ENCODE peak calls at places on chromosomes 3 and 15, in eight cellular contexts. A is A549, P is heart left ventricle, N is body of pancreas, H is ovary, Z is suprapubic skin, M is transverse colon, J is esophagus squamous epithelium. U is an unnamed sample.

GRCh38 chr3:107441617-107442016 is 64.4 kb downstream of the CCDC54 start:
- DNase-seq in A (peak; percentile 16), P (no peak), N (no peak), H (no peak), Z (no peak), M (no peak), J (no peak), U (no peak)

GRCh38 chr3:33100229-33100628 is 3.3 kb upstream of the GLB1 start:
- DNase-seq in A (no peak), P (no peak), N (no peak), H (no peak), Z (no peak), M (no peak), J (no peak), U (no peak)

GRCh38 chr15:101014921-101015841 is 96.0 kb downstream of the LRRK1 start:
- DNase-seq in A (peak; percentile 68), P (peak; percentile 73), N (peak; percentile 74), H (peak; percentile 87), Z (peak; percentile 83), M (peak; percentile 75), J (no peak), U (peak; percentile 86)

GRCh38 chr15:68781766-68782588 is 38.7 kb downstream of the ANP32A start:
- DNase-seq in A (no peak), P (peak; percentile 83), N (no peak), H (no peak), Z (no peak), M (no peak), J (no peak), U (peak; percentile 82)

GRCh38 chr3:129627350-129628168 is 21.1 kb upstream of the PLXND1 start:
- DNase-seq in A (peak; percentile 89), P (peak; percentile 77), N (peak; percentile 76), H (peak; percentile 72), Z (peak; percentile 90), M (peak; percentile 75), J (peak; percentile 46), U (peak; percentile 94)

GRCh38 chr15:92583311-92584034 is 72.1 kb downstream of the FAM174B start:
- DNase-seq in A (no peak), P (no peak), N (no peak), H (no peak), Z (peak; percentile 67), M (no peak), J (no peak), U (no peak)

GRCh38 chr3:130787422-130788068 is 40.9 kb upstream of the PIK3R4 start:
- DNase-seq in A (no peak), P (no peak), N (no peak), H (no peak), Z (no peak), M (no peak), J (no peak), U (no peak)

GRCh38 chr15:68176601-68177000 is 28.5 kb downstream of the CALML4 start:
- DNase-seq in A (no peak), P (no peak), N (no peak), H (no peak), Z (no peak), M (no peak), J (no peak), U (no peak)

GRCh38 chr3:31077021-31077601 is 182.7 kb upstream of the GADL1 start:
- DNase-seq in A (peak; percentile 41), P (no peak), N (no peak), H (no peak), Z (no peak), M (no peak), J (no peak), U (no peak)

GRCh38 chr15:37203050-37203449 is 102.7 kb upstream of the MEIS2 start:
- DNase-seq in A (no peak), P (no peak), N (no peak), H (no peak), Z (no peak), M (no peak), J (no peak), U (no peak)

GRCh38 chr3:192899540-192899982 is 18.1 kb downstream of the MB21D2 start:
- DNase-seq in A (peak; percentile 64), P (no peak), N (no peak), H (no peak), Z (no peak), M (no peak), J (no peak), U (no peak)

GRCh38 chr3:183185696-183186095 is 23.2 kb upstream of the LAMP3 start:
- DNase-seq in A (no peak), P (no peak), N (no peak), H (no peak), Z (no peak), M (no peak), J (no peak), U (no peak)

GRCh38 chr3:60226907-60227306 is 1024.3 kb downstream of the FHIT start:
- DNase-seq in A (no peak), P (no peak), N (no peak), H (no peak), Z (no peak), M (no peak), J (no peak), U (no peak)

DNA sequence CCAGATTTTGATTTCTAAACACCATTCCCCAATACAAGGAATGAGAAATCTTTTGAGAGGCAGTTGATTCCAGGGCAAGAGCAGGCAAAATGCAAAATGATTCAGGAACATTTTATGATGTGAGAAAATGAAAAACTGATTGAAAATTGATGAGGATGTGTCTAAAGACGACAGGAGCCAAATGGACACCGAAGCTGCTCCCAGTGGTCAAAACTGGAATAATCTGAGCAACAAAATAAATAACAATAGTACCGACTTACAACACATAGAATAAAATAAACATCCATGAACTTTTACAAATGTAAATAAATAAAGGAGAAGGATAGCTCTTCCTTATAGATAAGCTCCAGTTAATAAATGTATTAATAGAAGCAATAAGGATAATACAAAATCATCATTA is 186.8 kb downstream of the OCA2 start:
- DNase-seq in A (no peak), P (no peak), N (no peak), H (no peak), Z (no peak), M (no peak), J (no peak), U (no peak)
- H3K9me3 ChIP-seq in A (peaks cover 8% of the 10 kb centered on the region), P (peaks cover 11% of the 10 kb centered on the region), N (no peaks in the 10 kb centered on the region), H (no peaks in the 10 kb centered on the region), Z (peaks cover 5% of the 10 kb centered on the region), M (peaks cover 7% of the 10 kb centered on the region), J (no peaks in the 10 kb centered on the region), U (no peaks in the 10 kb centered on the region)

DNA sequence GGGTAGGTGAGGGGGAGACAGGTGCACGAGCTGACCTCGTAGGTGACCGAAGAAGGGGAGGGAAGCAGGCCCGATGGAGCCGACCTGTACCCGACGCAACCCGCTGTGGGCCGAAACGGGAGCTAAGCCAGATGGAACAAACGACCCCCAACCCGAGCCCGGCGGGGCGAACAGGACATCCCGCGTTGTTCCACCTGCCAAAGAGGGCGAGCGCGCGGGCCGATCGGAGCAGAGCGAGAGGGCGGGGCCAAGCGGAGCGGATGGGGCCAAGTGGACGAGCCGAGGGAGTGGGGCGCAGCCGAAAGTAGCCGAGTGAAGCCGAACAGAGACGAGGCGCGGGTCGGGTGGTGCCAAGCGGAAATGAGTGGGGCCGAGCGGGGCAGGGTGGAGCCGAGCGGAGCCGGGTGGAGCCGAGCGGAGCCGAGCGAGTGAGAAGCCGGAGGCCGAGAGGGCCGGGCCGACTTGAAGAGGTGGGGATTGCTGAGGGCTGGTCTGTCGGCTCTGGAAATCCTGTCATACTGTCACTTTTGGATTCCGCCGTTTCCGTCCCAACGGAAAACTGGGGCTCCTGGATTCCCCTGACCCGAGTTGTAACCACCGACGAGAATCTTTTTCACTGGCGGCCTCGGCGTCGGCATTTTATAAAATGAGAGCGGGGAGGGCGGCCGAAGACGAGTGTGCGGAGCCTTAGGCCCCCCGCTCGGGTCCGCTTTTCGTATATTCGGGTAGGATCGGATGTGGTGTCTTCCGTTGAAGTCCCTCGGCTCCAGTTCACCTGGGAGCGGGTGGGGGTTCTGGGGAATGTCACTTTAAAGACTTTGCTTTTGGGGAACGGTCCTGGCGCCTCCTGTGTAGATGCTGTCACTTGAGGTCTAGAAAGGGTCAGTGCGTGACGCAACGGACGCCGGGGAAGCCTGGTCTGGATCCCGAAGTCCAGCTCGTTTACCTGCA is 15.6 kb upstream of the WNT7A start:
- DNase-seq in A (peak; percentile 82), P (peak; percentile 93), N (peak; percentile 97), H (peak; percentile 97), Z (peak; percentile 98), M (peak; percentile 96), J (peak; percentile 55), U (peak; percentile 93)
- TF ChIP-seq POLR2A in A (no peak), P (peak; percentile 18), N (no peak), H (peak; percentile 73), Z (peak; percentile 43), M (peak; percentile 70), J (peak; percentile 87), U (peak; percentile 75)

DNA sequence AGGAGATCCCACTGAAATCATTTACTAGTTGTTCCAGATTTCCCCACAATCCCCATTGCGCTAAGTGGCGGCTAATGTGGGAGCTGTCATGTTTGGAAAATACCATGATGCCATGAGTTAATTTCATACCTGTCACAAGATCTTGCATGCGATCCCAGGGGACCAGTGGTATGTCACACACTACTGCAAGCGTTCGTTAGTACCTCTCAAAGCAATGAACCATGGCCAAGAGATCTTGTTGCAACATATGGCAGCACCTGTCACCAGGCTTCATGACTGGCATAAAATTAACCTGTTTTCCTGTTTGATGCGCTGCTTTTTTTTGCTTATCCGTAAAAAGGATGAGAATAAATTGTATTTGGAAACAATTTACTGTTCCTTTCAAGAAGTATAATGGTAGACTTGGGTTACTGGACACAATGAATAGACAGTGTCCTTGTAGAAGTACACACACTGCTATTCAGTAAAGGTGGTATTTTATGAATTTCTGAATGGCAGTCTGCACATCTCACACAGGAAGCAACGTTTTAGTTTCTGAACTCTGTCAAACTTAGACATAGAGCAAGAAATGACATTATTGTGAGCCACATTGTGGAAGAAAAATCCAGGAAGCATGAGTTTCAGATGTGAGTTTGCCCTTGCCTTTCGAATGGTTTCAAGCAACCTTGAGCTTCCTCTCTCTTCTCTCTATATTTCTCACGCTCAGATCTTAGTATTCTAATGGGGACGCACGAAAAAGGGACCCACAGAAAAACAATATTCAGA is 81.9 kb downstream of the CHL1 start:
- DNase-seq in A (no peak), P (no peak), N (no peak), H (no peak), Z (no peak), M (peak; percentile 8), J (no peak), U (no peak)
- H3K9me3 ChIP-seq in A (no peaks in the 10 kb centered on the region), P (no peaks in the 10 kb centered on the region), N (no peaks in the 10 kb centered on the region), H (no peaks in the 10 kb centered on the region), Z (no peaks in the 10 kb centered on the region), M (no peaks in the 10 kb centered on the region), J (no peaks in the 10 kb centered on the region), U (no peaks in the 10 kb centered on the region)

DNA sequence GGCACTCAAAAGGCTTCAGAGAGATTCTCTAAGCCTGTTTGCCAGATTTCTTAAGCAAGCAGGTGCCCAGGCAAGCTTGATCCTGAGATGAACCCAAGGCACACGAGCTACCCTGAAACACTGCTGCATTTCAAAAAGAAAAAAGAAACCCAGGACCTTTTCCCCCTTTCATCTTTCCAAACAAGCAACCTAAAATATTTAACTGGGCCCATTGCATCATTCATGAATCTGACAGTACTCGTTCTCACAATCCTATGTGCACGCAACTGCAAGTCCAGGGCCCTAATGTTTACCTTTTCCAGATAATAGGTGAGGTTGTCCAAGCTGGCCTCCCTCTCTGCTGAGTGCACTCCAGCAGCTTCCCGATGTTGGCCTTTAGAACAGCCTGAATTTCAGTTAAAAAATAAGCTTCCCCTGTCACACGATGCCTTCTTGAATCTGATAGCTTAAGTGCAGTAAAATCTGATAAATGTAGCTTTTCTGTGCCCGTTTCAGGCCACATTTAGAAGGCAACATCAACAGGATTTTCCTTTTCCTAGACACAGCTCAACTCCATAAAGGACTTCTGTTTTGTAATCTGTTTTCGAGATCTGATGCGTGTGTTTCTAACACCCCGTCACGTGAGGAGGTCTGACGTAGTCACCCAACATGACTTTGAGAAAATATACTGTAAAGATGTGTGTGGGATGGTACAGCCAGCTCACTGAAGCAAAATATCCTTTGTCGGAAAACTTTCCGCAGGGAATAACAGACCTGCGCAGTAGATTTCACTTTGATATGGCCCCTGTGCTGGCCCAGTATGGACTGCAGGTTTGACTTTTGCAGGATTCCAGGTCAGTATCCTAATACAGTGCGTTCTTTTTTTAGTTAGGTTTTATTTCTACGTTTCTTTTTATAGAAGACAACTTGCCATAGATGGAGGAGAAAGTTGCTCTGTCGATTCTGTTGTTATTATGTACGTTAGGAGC is 55.1 kb upstream of the RASA2 start:
- DNase-seq in A (no peak), P (no peak), N (peak; percentile 48), H (no peak), Z (no peak), M (no peak), J (no peak), U (no peak)
- TF ChIP-seq POLR2A in A (no peak), P (no peak), N (no peak), H (no peak), Z (no peak), M (peak; percentile 25), J (no peak), U (no peak)

U was measured in vagina.